ENCODE peak calls at places on chromosomes 12 and 14, in nine cellular contexts. I is HFF-Myc, P is lower leg skin, B is AG04449, K is ovary, D is bronchial epithelial cell, C is fibroblast of mammary gland, T is uterus, Z is AG09309. H is an unnamed sample.

GRCh38 chr12:38761636-38762342 is 143.6 kb downstream of the CPNE8 start:
- DNase-seq in C (no peak), K (no peak), D (peak), T (no peak), Z (no peak), P (no peak), B (no peak), I (no peak), H (no peak)

GRCh38 chr12:10362828-10363664 is 26.8 kb downstream of the KLRK1 start:
- DNase-seq in I (no peak), K (no peak), P (no peak), C (no peak), D (peak), Z (no peak), B (no peak), T (no peak), H (no peak)

GRCh38 chr14:24329736-24330135 is 5.1 kb downstream of the ADCY4 start:
- DNase-seq in Z (no peak), B (no peak), D (no peak), I (no peak), K (no peak), C (no peak), P (no peak), T (no peak), H (no peak)

GRCh38 chr12:68495666-68496065 is 115.0 kb upstream of the RAP1B start:
- DNase-seq in I (peak), Z (peak), K (no peak), B (no peak), C (peak), D (no peak), T (no peak), P (no peak), H (peak)

GRCh38 chr12:130041983-130042812 is 120.1 kb upstream of the FZD10 start:
- DNase-seq in T (no peak), B (no peak), Z (no peak), K (peak), C (no peak), I (no peak), P (peak), D (no peak), H (no peak)

GRCh38 chr14:95061317-95062093 is 95.8 kb downstream of the DICER1 start:
- DNase-seq in D (no peak), C (no peak), K (no peak), I (no peak), T (no peak), Z (no peak), P (no peak), B (no peak), H (no peak)

GRCh38 chr14:24150061-24150460 is 2.8 kb downstream of the RNF31 start:
- DNase-seq in K (no peak), B (no peak), P (no peak), T (no peak), D (no peak), I (no peak), Z (no peak), C (no peak), H (no peak)

GRCh38 chr14:50605776-50606175 is 45.8 kb downstream of the ATL1 start:
- DNase-seq in P (no peak), T (no peak), C (no peak), Z (no peak), I (no peak), D (no peak), B (no peak), K (no peak), H (no peak)

GRCh38 chr14:104732931-104733681 is 9.1 kb downstream of the ADSS1 start:
- DNase-seq in Z (no peak), D (peak), K (no peak), T (no peak), B (no peak), P (no peak), C (no peak), I (no peak), H (no peak)

GRCh38 chr14:33369972-33370371 is 431.3 kb downstream of the NPAS3 start:
- DNase-seq in I (no peak), C (no peak), P (no peak), T (no peak), K (no peak), Z (no peak), D (no peak), B (no peak), H (no peak)

GRCh38 chr14:51448831-51449665 is 202.7 kb upstream of the FRMD6 start:
- DNase-seq in I (peak), B (peak), T (no peak), Z (peak), P (no peak), K (no peak), C (peak), D (peak), H (peak)

GRCh38 chr12:72089678-72090077 is 151.0 kb downstream of the TPH2 start:
- DNase-seq in D (no peak), P (no peak), B (no peak), T (no peak), K (no peak), C (no peak), I (no peak), Z (no peak), H (no peak)

GRCh38 chr12:111747333-111747732 is 19.4 kb upstream of the ALDH2 start:
- DNase-seq in B (no peak), D (no peak), C (no peak), T (no peak), P (no peak), Z (no peak), I (no peak), K (no peak), H (no peak)

GRCh38 chr12:119715268-119715620 is 47.3 kb downstream of the PRKAB1 start:
- DNase-seq in Z (no peak), P (no peak), I (no peak), B (no peak), C (no peak), D (peak), T (no peak), K (no peak), H (no peak)

GRCh38 chr14:75559451-75560187 is 18.8 kb upstream of the FLVCR2 start:
- DNase-seq in P (peak), Z (peak), D (peak), C (peak), K (no peak), I (no peak), T (no peak), B (no peak), H (no peak)

GRCh38 chr12:122067966-122068365 is 10.6 kb upstream of the MLXIP start:
- DNase-seq in C (peak), T (no peak), B (no peak), Z (no peak), K (peak), D (no peak), P (no peak), I (no peak), H (no peak)

GRCh38 chr12:130119241-130119861 is 42.9 kb upstream of the FZD10 start:
- DNase-seq in I (no peak), K (no peak), B (no peak), P (no peak), Z (no peak), T (no peak), C (no peak), D (no peak), H (no peak)

GRCh38 chr12:59040043-59040442 is 119.7 kb upstream of the LRIG3 start:
- DNase-seq in T (no peak), I (no peak), B (no peak), Z (no peak), P (no peak), K (no peak), D (peak), C (no peak), H (no peak)
- H3K4me3 ChIP-seq in T (no peak), I (no peak), B (no peak), Z (no peak), P (no peak), K (no peak), D (no peak), C (no peak), H (no peak)

DNA sequence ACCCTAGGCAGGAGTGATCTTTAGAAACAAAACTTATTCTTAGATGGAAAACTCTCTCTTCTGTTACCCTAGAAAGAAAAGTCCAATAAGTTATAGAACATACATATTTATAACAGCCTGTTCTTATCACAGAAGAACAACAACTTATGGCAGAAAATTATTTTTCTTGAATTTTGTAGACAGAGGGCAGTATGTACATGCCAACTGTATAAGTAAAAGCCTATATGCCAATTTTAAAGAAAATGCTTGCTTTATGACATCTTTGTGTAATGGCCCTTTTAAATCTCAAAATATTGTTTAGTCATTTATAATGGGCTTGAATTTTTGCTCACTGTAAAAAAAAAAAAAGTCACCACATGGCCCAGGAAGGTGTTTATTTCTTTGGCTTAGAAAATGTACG is 38.2 kb upstream of the GRIP1 start:
- DNase-seq in D (peak), B (no peak), I (no peak), T (no peak), Z (no peak), C (no peak), K (no peak), P (no peak), H (no peak)
- TF ChIP-seq CTCF in D (no peak), B (no peak), I (no peak), T (no peak), Z (no peak), C (no peak), K (no peak), P (no peak), H (no peak)

GRCh38 chr12:24739094-24739779 is 209.7 kb downstream of the BCAT1 start:
- DNase-seq in B (no peak), P (no peak), K (no peak), C (no peak), T (no peak), D (peak), I (no peak), Z (no peak), H (no peak)
- H3K4me3 ChIP-seq in B (no peak), P (no peak), K (no peak), C (no peak), T (no peak), D (no peak), I (no peak), Z (no peak), H (no peak)

DNA sequence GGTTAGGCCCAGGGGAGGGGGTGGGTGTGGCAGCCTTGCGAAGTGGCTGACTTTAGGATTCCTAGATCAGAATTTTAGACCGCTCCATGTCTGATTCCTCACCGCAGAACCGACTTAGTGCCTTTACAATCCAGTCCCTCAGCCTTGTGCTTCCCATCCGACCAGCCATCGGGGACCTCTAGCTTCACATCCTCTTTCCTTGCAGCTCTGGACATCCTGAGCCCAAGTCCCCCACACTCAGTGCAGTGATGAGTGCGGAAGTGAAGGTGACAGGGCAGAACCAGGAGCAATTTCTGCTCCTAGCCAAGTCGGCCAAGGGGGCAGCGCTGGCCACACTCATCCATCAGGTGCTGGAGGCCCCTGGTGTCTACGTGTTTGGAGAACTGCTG is 557 bp downstream of the COPS7A start:
- DNase-seq in D (no peak), C (peak), B (no peak), Z (no peak), P (peak), I (no peak), T (no peak), K (no peak), H (no peak)
- TF ChIP-seq CTCF in D (no peak), C (no peak), B (no peak), Z (no peak), P (no peak), I (no peak), T (no peak), K (no peak), H (no peak)

DNA sequence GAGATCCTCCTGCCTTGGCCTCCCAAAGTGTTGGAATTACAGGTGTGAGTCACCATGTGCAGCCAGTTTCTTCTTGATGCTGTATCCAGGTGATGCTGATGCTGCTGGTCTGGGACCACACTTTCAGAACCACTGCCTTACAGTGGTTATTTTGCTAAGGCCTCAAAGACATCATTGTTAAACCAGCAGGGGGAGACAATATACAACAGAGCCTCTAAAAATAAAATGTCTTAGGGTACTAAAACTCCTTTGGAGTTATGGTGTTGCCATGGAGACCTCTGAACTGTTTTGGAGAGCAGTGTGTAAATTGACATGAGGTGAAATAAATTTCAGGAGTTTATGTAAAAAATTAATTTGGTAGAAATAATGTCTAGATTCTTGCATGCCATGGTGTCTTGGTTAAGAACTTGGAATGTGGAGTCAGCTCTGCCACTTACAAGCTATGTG is 1.1 kb upstream of the ARG2 start:
- DNase-seq in I (peak), K (no peak), T (no peak), D (peak), B (peak), Z (peak), C (peak), P (no peak), H (peak)
- H3K4me3 ChIP-seq in I (no peak), K (no peak), T (no peak), D (no peak), B (no peak), Z (no peak), C (no peak), P (no peak), H (no peak)

H was measured in epithelial cell of proximal tubule.